ENCODE peak calls at places on chromosome 2, in nine cellular contexts. One of them, this sample, is unnamed.
A peak's percentile ranks its signal among the peaks of the same experiment; 100 is the strongest.

GRCh38 chr2:127153691-127154158 is 46.8 kb upstream of the BIN1 start:
- DNase-seq in effector CD4-positive, alpha-beta T cell: no peak
- DNase-seq in hippocampal formation: peak; percentile 41
- DNase-seq in RKO: peak; percentile 36
- DNase-seq in SJSA1: peak; percentile 74
- DNase-seq in putamen: peak; percentile 84
- DNase-seq in cerebellar cortex: no peak
- DNase-seq in HCT116: no peak
- DNase-seq in heart left ventricle: no peak
- DNase-seq in this sample: no peak

GRCh38 chr2:63372549-63372948 is 215.7 kb downstream of the WDPCP start:
- DNase-seq in effector CD4-positive, alpha-beta T cell: no peak
- DNase-seq in hippocampal formation: no peak
- DNase-seq in RKO: no peak
- DNase-seq in SJSA1: no peak
- DNase-seq in putamen: no peak
- DNase-seq in cerebellar cortex: no peak
- DNase-seq in HCT116: no peak
- DNase-seq in heart left ventricle: no peak
- DNase-seq in this sample: no peak

GRCh38 chr2:78011251-78011650 is 489.1 kb upstream of the LRRTM4 start:
- DNase-seq in effector CD4-positive, alpha-beta T cell: no peak
- DNase-seq in hippocampal formation: peak; percentile 41
- DNase-seq in RKO: no peak
- DNase-seq in SJSA1: no peak
- DNase-seq in putamen: no peak
- DNase-seq in cerebellar cortex: no peak
- DNase-seq in HCT116: no peak
- DNase-seq in heart left ventricle: no peak
- DNase-seq in this sample: no peak

GRCh38 chr2:53475320-53475719 is 292.3 kb upstream of the CHAC2 start:
- DNase-seq in effector CD4-positive, alpha-beta T cell: no peak
- DNase-seq in hippocampal formation: no peak
- DNase-seq in RKO: peak; percentile 16
- DNase-seq in SJSA1: peak; percentile 10
- DNase-seq in putamen: no peak
- DNase-seq in cerebellar cortex: no peak
- DNase-seq in HCT116: peak; percentile 82
- DNase-seq in heart left ventricle: no peak
- DNase-seq in this sample: no peak

GRCh38 chr2:241816431-241817121 is 7.6 kb downstream of the NEU4 start:
- DNase-seq in effector CD4-positive, alpha-beta T cell: no peak
- DNase-seq in hippocampal formation: no peak
- DNase-seq in RKO: no peak
- DNase-seq in SJSA1: no peak
- DNase-seq in putamen: no peak
- DNase-seq in cerebellar cortex: no peak
- DNase-seq in HCT116: no peak
- DNase-seq in heart left ventricle: no peak
- DNase-seq in this sample: no peak

GRCh38 chr2:206915136-206915535 is 24.2 kb upstream of the CPO start:
- DNase-seq in effector CD4-positive, alpha-beta T cell: no peak
- DNase-seq in hippocampal formation: no peak
- DNase-seq in RKO: peak; percentile 99
- DNase-seq in SJSA1: peak; percentile 3
- DNase-seq in putamen: no peak
- DNase-seq in cerebellar cortex: no peak
- DNase-seq in HCT116: peak; percentile 68
- DNase-seq in heart left ventricle: no peak
- DNase-seq in this sample: peak; percentile 62

GRCh38 chr2:143977356-143977755 is 542.6 kb downstream of the ZEB2 start:
- DNase-seq in effector CD4-positive, alpha-beta T cell: no peak
- DNase-seq in hippocampal formation: no peak
- DNase-seq in RKO: no peak
- DNase-seq in SJSA1: no peak
- DNase-seq in putamen: no peak
- DNase-seq in cerebellar cortex: no peak
- DNase-seq in HCT116: no peak
- DNase-seq in heart left ventricle: no peak
- DNase-seq in this sample: no peak

GRCh38 chr2:222318712-222319575 is 20.1 kb upstream of the PAX3 start:
- DNase-seq in effector CD4-positive, alpha-beta T cell: no peak
- DNase-seq in hippocampal formation: no peak
- DNase-seq in RKO: peak; percentile 40
- DNase-seq in SJSA1: peak; percentile 12
- DNase-seq in putamen: peak; percentile 13
- DNase-seq in cerebellar cortex: no peak
- DNase-seq in HCT116: no peak
- DNase-seq in heart left ventricle: no peak
- DNase-seq in this sample: no peak

GRCh38 chr2:230267556-230267955 is 42.0 kb downstream of the SP140 start:
- DNase-seq in effector CD4-positive, alpha-beta T cell: no peak
- DNase-seq in hippocampal formation: no peak
- DNase-seq in RKO: no peak
- DNase-seq in SJSA1: no peak
- DNase-seq in putamen: no peak
- DNase-seq in cerebellar cortex: no peak
- DNase-seq in HCT116: no peak
- DNase-seq in heart left ventricle: no peak
- DNase-seq in this sample: no peak

GRCh38 chr2:195606179-195606578 is 50.8 kb upstream of the SLC39A10 start:
- DNase-seq in effector CD4-positive, alpha-beta T cell: no peak
- DNase-seq in hippocampal formation: no peak
- DNase-seq in RKO: no peak
- DNase-seq in SJSA1: no peak
- DNase-seq in putamen: no peak
- DNase-seq in cerebellar cortex: no peak
- DNase-seq in HCT116: no peak
- DNase-seq in heart left ventricle: no peak
- DNase-seq in this sample: no peak

GRCh38 chr2:119435148-119435952 is 3.7 kb downstream of the TMEM37 start:
- DNase-seq in effector CD4-positive, alpha-beta T cell: no peak
- DNase-seq in hippocampal formation: no peak
- DNase-seq in RKO: no peak
- DNase-seq in SJSA1: no peak
- DNase-seq in putamen: no peak
- DNase-seq in cerebellar cortex: no peak
- DNase-seq in HCT116: no peak
- DNase-seq in heart left ventricle: no peak
- DNase-seq in this sample: no peak

GRCh38 chr2:220147186-220147585 is 519.8 kb downstream of the SLC4A3 start:
- DNase-seq in effector CD4-positive, alpha-beta T cell: no peak
- DNase-seq in hippocampal formation: no peak
- DNase-seq in RKO: no peak
- DNase-seq in SJSA1: no peak
- DNase-seq in putamen: no peak
- DNase-seq in cerebellar cortex: no peak
- DNase-seq in HCT116: no peak
- DNase-seq in heart left ventricle: no peak
- DNase-seq in this sample: no peak

This sample was measured in dermis microvascular lymphatic vessel endothelial cell.